ENCODE peak calls at places on chromosome 9, in seven cellular contexts. Q is sigmoid colon, C is retina, H is ecto neural progenitor cell, Z is testis, W is memory B cell, L is endothelial cell. M is an unnamed sample.

GRCh38 chr9:137974746-137975526 is 97.4 kb downstream of the CACNA1B start:
- DNase-seq in Q (peak; percentile 57), C (no peak), H (peak; percentile 37), Z (peak; percentile 4), W (no peak), L (no peak), M (no peak)

GRCh38 chr9:113978954-113979712 is 99.0 kb downstream of the AMBP start:
- DNase-seq in Q (no peak), C (no peak), H (no peak), Z (no peak), W (no peak), L (no peak), M (no peak)

GRCh38 chr9:95440447-95440846 is 76.3 kb downstream of the PTCH1 start:
- DNase-seq in Q (no peak), C (no peak), H (no peak), Z (no peak), W (no peak), L (no peak), M (no peak)

GRCh38 chr9:135093111-135093510 is 5.6 kb downstream of the OLFM1 start:
- DNase-seq in Q (no peak), C (no peak), H (no peak), Z (no peak), W (no peak), L (no peak), M (no peak)

GRCh38 chr9:3954950-3955670 is 344.8 kb downstream of the GLIS3 start:
- DNase-seq in Q (no peak), C (no peak), H (peak; percentile 57), Z (no peak), W (no peak), L (no peak), M (no peak)

GRCh38 chr9:135926402-135927194 is 19.3 kb upstream of the CAMSAP1 start:
- DNase-seq in Q (no peak), C (no peak), H (no peak), Z (no peak), W (no peak), L (no peak), M (peak; percentile 59)

GRCh38 chr9:76996700-76997099 is 22.8 kb upstream of the FOXB2 start:
- DNase-seq in Q (peak; percentile 77), C (peak; percentile 39), H (peak; percentile 73), Z (peak; percentile 70), W (no peak), L (peak; percentile 64), M (no peak)

GRCh38 chr9:37923121-37923795 is 19.3 kb upstream of the SLC25A51 start:
- DNase-seq in Q (peak; percentile 49), C (no peak), H (no peak), Z (no peak), W (no peak), L (no peak), M (no peak)

M was measured in stimulated activated naive B cell treated with anti-CD40 and anti-IgM and Interleukin-4, amounts not matched to agents 10 μg/mL and 1 μg/mL and 100 μg/mL, for 72 hours.